ENCODE peak calls at places on chromosomes 16 and 17, in ten cellular contexts. R is mucosa of descending colon; U is body of pancreas; I is CD4-positive, alpha-beta T cell; V is heart left ventricle; S is H9; N is IMR-90; Y is colonic mucosa; G is adrenal gland; X is naive thymus-derived CD4-positive, alpha-beta T cell. K is an unnamed sample.

GRCh38 chr16:50789757-50790156 is 47.9 kb downstream of the CYLD start:
- DNase-seq in R (no peak), U (no peak), I (no peak), V (no peak), S (no peak), N (no peak), Y (no peak), G (no peak), X (no peak), K (no peak)

GRCh38 chr17:81247339-81247990 is 8.3 kb downstream of the NDUFAF8 start:
- DNase-seq in R (no peak), U (no peak), I (no peak), V (no peak), S (no peak), N (no peak), Y (no peak), G (no peak), X (no peak), K (no peak)

GRCh38 chr17:42472709-42473521 is 14.2 kb downstream of the ATP6V0A1 start:
- DNase-seq in R (no peak), U (no peak), I (no peak), V (no peak), S (no peak), N (peak; percentile 93), Y (no peak), G (no peak), X (no peak), K (no peak)

GRCh38 chr16:11159189-11159588 is 96.8 kb downstream of the SOCS1 start:
- DNase-seq in R (no peak), U (no peak), I (no peak), V (no peak), S (no peak), N (no peak), Y (no peak), G (no peak), X (no peak), K (no peak)

GRCh38 chr16:82651921-82652601 is 25.3 kb downstream of the CDH13 start:
- DNase-seq in R (no peak), U (no peak), I (no peak), V (no peak), S (no peak), N (no peak), Y (no peak), G (no peak), X (no peak), K (no peak)

GRCh38 chr16:66175580-66175979 is 190.9 kb upstream of the CDH5 start:
- DNase-seq in R (no peak), U (no peak), I (no peak), V (no peak), S (no peak), N (no peak), Y (no peak), G (no peak), X (no peak), K (no peak)

GRCh38 chr17:75262112-75262606 is 480 bp downstream of the MRPS7 start:
- DNase-seq in R (no peak), U (no peak), I (no peak), V (no peak), S (no peak), N (no peak), Y (peak; percentile 40), G (no peak), X (no peak), K (no peak)

GRCh38 chr16:21101631-21102420 is 48.8 kb downstream of the DNAH3 start:
- DNase-seq in R (peak; percentile 25), U (peak; percentile 23), I (peak; percentile 4), V (peak; percentile 47), S (peak; percentile 47), N (peak; percentile 20), Y (no peak), G (peak; percentile 21), X (no peak), K (no peak)

GRCh38 chr17:17387017-17387416 is 83.8 kb downstream of the NT5M start:
- DNase-seq in R (peak; percentile 67), U (peak; percentile 65), I (no peak), V (no peak), S (no peak), N (no peak), Y (peak; percentile 72), G (no peak), X (no peak), K (no peak)

GRCh38 chr17:18920911-18921441 is 31.0 kb upstream of the SLC5A10 start:
- DNase-seq in R (no peak), U (no peak), I (no peak), V (no peak), S (no peak), N (peak; percentile 24), Y (peak; percentile 33), G (no peak), X (no peak), K (no peak)

GRCh38 chr17:40763752-40764151 is 8.2 kb downstream of the KRT26 start:
- DNase-seq in R (no peak), U (no peak), I (no peak), V (no peak), S (no peak), N (no peak), Y (no peak), G (no peak), X (no peak), K (no peak)
- H3K9me3 ChIP-seq in R (peaks cover 23% of the 10 kb centered on the region), U (peaks cover 26% of the 10 kb centered on the region), I (peaks cover 46% of the 10 kb centered on the region), V (no peaks in the 10 kb centered on the region), S (peaks cover 4% of the 10 kb centered on the region), N (peaks cover 10% of the 10 kb centered on the region), Y (no peaks in the 10 kb centered on the region), G (peaks cover 17% of the 10 kb centered on the region), X (peaks cover 24% of the 10 kb centered on the region), K (no peaks in the 10 kb centered on the region)

GRCh38 chr16:851209-851810 is 50.8 kb upstream of the GNG13 start:
- DNase-seq in R (no peak), U (no peak), I (no peak), V (peak; percentile 17), S (no peak), N (no peak), Y (no peak), G (peak; percentile 6), X (no peak), K (no peak)

GRCh38 chr16:852451-853185 is 52.1 kb upstream of the GNG13 start:
- DNase-seq in R (no peak), U (no peak), I (no peak), V (peak; percentile 20), S (no peak), N (no peak), Y (no peak), G (no peak), X (no peak), K (no peak)

GRCh38 chr16:848510-849253 is 48.1 kb upstream of the GNG13 start:
- DNase-seq in R (no peak), U (no peak), I (no peak), V (peak; percentile 11), S (no peak), N (no peak), Y (no peak), G (peak; percentile 5), X (no peak), K (no peak)

GRCh38 chr16:851871-852270 is 51.3 kb upstream of the GNG13 start:
- DNase-seq in R (no peak), U (no peak), I (no peak), V (peak; percentile 18), S (no peak), N (no peak), Y (no peak), G (peak; percentile 2), X (no peak), K (no peak)

GRCh38 chr16:850668-851067 is 50.1 kb upstream of the GNG13 start:
- DNase-seq in R (no peak), U (no peak), I (no peak), V (peak; percentile 5), S (no peak), N (no peak), Y (no peak), G (no peak), X (no peak), K (no peak)
- H3K9me3 ChIP-seq in R (peaks cover 5% of the 10 kb centered on the region), U (no peaks in the 10 kb centered on the region), I (no peaks in the 10 kb centered on the region), V (no peaks in the 10 kb centered on the region), S (no peaks in the 10 kb centered on the region), N (peaks cover 42% of the 10 kb centered on the region), Y (no peaks in the 10 kb centered on the region), G (no peaks in the 10 kb centered on the region), X (no peaks in the 10 kb centered on the region), K (no peaks in the 10 kb centered on the region)

GRCh38 chr16:89233678-89234490 is 16.4 kb downstream of the ZNF778 start:
- DNase-seq in R (no peak), U (no peak), I (no peak), V (no peak), S (no peak), N (no peak), Y (no peak), G (no peak), X (no peak), K (no peak)

GRCh38 chr16:89237733-89238132 is 20.2 kb downstream of the ZNF778 start:
- DNase-seq in R (no peak), U (no peak), I (no peak), V (no peak), S (no peak), N (no peak), Y (no peak), G (no peak), X (no peak), K (no peak)

GRCh38 chr16:89230210-89230609 is 12.7 kb downstream of the ZNF778 start:
- DNase-seq in R (no peak), U (no peak), I (no peak), V (peak; percentile 34), S (no peak), N (no peak), Y (no peak), G (no peak), X (no peak), K (no peak)

DNA sequence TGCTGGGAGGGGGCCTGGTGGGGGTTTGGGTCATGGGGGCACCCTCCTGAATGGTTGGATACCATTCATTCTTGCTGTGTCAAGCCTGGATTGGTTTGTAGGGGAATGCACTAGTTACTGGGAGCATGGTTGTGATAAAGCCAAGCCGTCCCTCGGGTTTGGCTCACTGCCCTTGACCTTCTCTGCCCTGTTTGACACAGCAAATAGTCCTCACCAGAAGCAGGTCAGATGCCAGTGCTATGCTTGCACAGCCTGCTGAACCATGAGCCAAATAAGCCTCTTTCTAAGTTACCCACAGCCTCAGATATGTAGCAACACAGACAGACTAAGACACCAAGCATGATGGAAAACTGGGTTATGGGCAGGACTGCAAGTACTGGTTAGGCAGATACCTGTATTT is 14.6 kb downstream of the ZNF778 start:
- DNase-seq in R (no peak), U (no peak), I (no peak), V (no peak), S (no peak), N (no peak), Y (no peak), G (peak; percentile 25), X (no peak), K (no peak)
- H3K9me3 ChIP-seq in R (peaks cover 18% of the 10 kb centered on the region), U (no peaks in the 10 kb centered on the region), I (peaks cover 17% of the 10 kb centered on the region), V (no peaks in the 10 kb centered on the region), S (peaks cover 30% of the 10 kb centered on the region), N (peaks cover 39% of the 10 kb centered on the region), Y (no peaks in the 10 kb centered on the region), G (no peaks in the 10 kb centered on the region), X (peaks cover 28% of the 10 kb centered on the region), K (no peaks in the 10 kb centered on the region)

GRCh38 chr16:79659352-79659751 is 58.8 kb upstream of the MAF start:
- DNase-seq in R (no peak), U (no peak), I (no peak), V (no peak), S (no peak), N (no peak), Y (no peak), G (no peak), X (no peak), K (no peak)
- H3K9me3 ChIP-seq in R (no peaks in the 10 kb centered on the region), U (no peaks in the 10 kb centered on the region), I (no peaks in the 10 kb centered on the region), V (no peaks in the 10 kb centered on the region), S (no peaks in the 10 kb centered on the region), N (peaks cover 26% of the 10 kb centered on the region), Y (no peaks in the 10 kb centered on the region), G (no peaks in the 10 kb centered on the region), X (no peaks in the 10 kb centered on the region), K (no peaks in the 10 kb centered on the region)